ENCODE peak calls at places on chromosome 1, in seven cellular contexts. H is stimulated activated CD4-positive, alpha-beta T cell treated with anti-CD3 and anti-CD28 coated beads, TNF-alpha, amount 100 ng/mL, for 1 hour; M is mucosa of descending colon; K is activated naive CD8-positive, alpha-beta T cell treated with anti-CD3 and anti-CD28 coated beads, Interleukin-2, amount 50 U/mL, for 24 hours; F is heart right ventricle; P is GOT3; V is putamen. B is an unnamed sample.

GRCh38 chr1:235954306-235955283 is 87.9 kb upstream of the LYST start:
- DNase-seq in H (no peak), M (peak; percentile 85), K (peak; percentile 58), F (no peak), P (no peak), V (no peak), B (no peak)

GRCh38 chr1:179591592-179592580 is at the start of gene TDRD5:
- DNase-seq in H (no peak), M (peak; percentile 77), K (no peak), F (no peak), P (no peak), V (no peak), B (peak; percentile 8)

GRCh38 chr1:247299723-247300381 is 31.8 kb downstream of the ZNF496 start:
- DNase-seq in H (no peak), M (no peak), K (no peak), F (no peak), P (no peak), V (no peak), B (no peak)

GRCh38 chr1:197149340-197149739 is 2.9 kb upstream of the ASPM start:
- DNase-seq in H (no peak), M (no peak), K (no peak), F (no peak), P (no peak), V (no peak), B (no peak)

GRCh38 chr1:93779540-93780121 is 98.0 kb upstream of the BCAR3 start:
- DNase-seq in H (no peak), M (no peak), K (no peak), F (no peak), P (no peak), V (no peak), B (no peak)

GRCh38 chr1:156657971-156658319 is 16.0 kb downstream of the BCAN start:
- DNase-seq in H (no peak), M (no peak), K (no peak), F (no peak), P (no peak), V (no peak), B (no peak)

GRCh38 chr1:244029137-244029536 is 21.9 kb upstream of the ZBTB18 start:
- DNase-seq in H (no peak), M (no peak), K (no peak), F (no peak), P (no peak), V (no peak), B (no peak)

GRCh38 chr1:234260578-234260977 is 112.7 kb upstream of the COA6 start:
- DNase-seq in H (no peak), M (no peak), K (no peak), F (no peak), P (no peak), V (no peak), B (no peak)

GRCh38 chr1:58781541-58782307 is 2.1 kb downstream of the JUN start:
- DNase-seq in H (peak; percentile 27), M (peak; percentile 82), K (peak; percentile 64), F (peak; percentile 78), P (no peak), V (peak; percentile 72), B (peak; percentile 68)

GRCh38 chr1:37478451-37478871 is 4.1 kb downstream of the ZC3H12A start:
- DNase-seq in H (peak; percentile 24), M (no peak), K (peak; percentile 58), F (no peak), P (no peak), V (no peak), B (no peak)

GRCh38 chr1:13462682-13463081 is 51.1 kb downstream of the LRRC38 start:
- DNase-seq in H (no peak), M (no peak), K (no peak), F (no peak), P (no peak), V (no peak), B (no peak)

GRCh38 chr1:110798691-110799256 is 74.2 kb upstream of the CD53 start:
- DNase-seq in H (no peak), M (no peak), K (no peak), F (no peak), P (no peak), V (no peak), B (no peak)

GRCh38 chr1:10900265-10900651 is 103.8 kb upstream of the CASZ1 start:
- DNase-seq in H (no peak), M (no peak), K (no peak), F (no peak), P (no peak), V (no peak), B (no peak)

GRCh38 chr1:160576866-160577265 is 2.4 kb downstream of the CD84 start:
- DNase-seq in H (no peak), M (no peak), K (no peak), F (no peak), P (no peak), V (no peak), B (no peak)

GRCh38 chr1:24705260-24706073 is 39.8 kb upstream of the CLIC4 start:
- DNase-seq in H (no peak), M (peak; percentile 87), K (peak; percentile 18), F (peak; percentile 89), P (peak; percentile 56), V (peak; percentile 90), B (no peak)

GRCh38 chr1:116769561-116769977 is 15.3 kb downstream of the CD2 start:
- DNase-seq in H (no peak), M (no peak), K (peak; percentile 64), F (no peak), P (no peak), V (no peak), B (no peak)

GRCh38 chr1:19257178-19257914 is 5.7 kb downstream of the MRTO4 start:
- DNase-seq in H (no peak), M (no peak), K (peak; percentile 35), F (peak; percentile 53), P (no peak), V (no peak), B (no peak)

GRCh38 chr1:166165661-166166399 is 971 bp downstream of the FAM78B start:
- DNase-seq in H (no peak), M (peak; percentile 57), K (no peak), F (no peak), P (no peak), V (peak; percentile 21), B (peak; percentile 48)

GRCh38 chr1:9427388-9427787 is 111.9 kb upstream of the SLC25A33 start:
- DNase-seq in H (no peak), M (no peak), K (no peak), F (no peak), P (no peak), V (no peak), B (no peak)

GRCh38 chr1:43908226-43908625 is 25.4 kb upstream of the ARTN start:
- DNase-seq in H (no peak), M (no peak), K (no peak), F (no peak), P (no peak), V (no peak), B (no peak)

GRCh38 chr1:210624722-210625121 is 296.0 kb downstream of the HHAT start:
- DNase-seq in H (no peak), M (no peak), K (no peak), F (peak; percentile 33), P (no peak), V (peak; percentile 74), B (no peak)

GRCh38 chr1:21956720-21957552 is 19.8 kb upstream of the HSPG2 start:
- DNase-seq in H (peak; percentile 12), M (peak; percentile 81), K (peak; percentile 49), F (peak; percentile 74), P (no peak), V (no peak), B (no peak)

GRCh38 chr1:158700552-158700951 is at the start of gene OR6K2:
- DNase-seq in H (no peak), M (no peak), K (no peak), F (no peak), P (no peak), V (no peak), B (no peak)

B was measured in cerebellum.